ENCODE peak calls at places on chromosomes 11 and 22, in five cellular contexts. R is neural progenitor cell, E is endothelial cell of umbilical vein, Y is mammary epithelial cell, Z is fibroblast of lung. W is an unnamed sample.

GRCh38 chr11:119316017-119316728 is 757 bp downstream of the MCAM start:
- DNase-seq in Z (no peak), E (peak; percentile 42), Y (peak; percentile 45), R (peak; percentile 34), W (peak; percentile 43)

GRCh38 chr11:121152764-121153163 is 51.7 kb downstream of the TECTA start:
- DNase-seq in R (no peak), E (no peak), Y (no peak), Z (no peak), W (no peak)

GRCh38 chr11:69542314-69543168 is 61.1 kb downstream of the LINC01488 start:
- DNase-seq in Z (no peak), Y (no peak), E (no peak), R (no peak), W (peak; percentile 27)

GRCh38 chr11:126440276-126440675 is 84.8 kb downstream of the ST3GAL4 start:
- DNase-seq in Y (no peak), R (no peak), Z (no peak), E (no peak), W (no peak)

GRCh38 chr11:18368236-18368635 is 26.1 kb upstream of the LDHA start:
- DNase-seq in R (no peak), Y (peak; percentile 58), E (no peak), Z (no peak), W (peak; percentile 89)

GRCh38 chr22:21972806-21973205 is 9.8 kb downstream of the TOP3B start:
- DNase-seq in Z (no peak), Y (no peak), E (no peak), R (no peak), W (no peak)

GRCh38 chr11:69493931-69494821 is 12.7 kb downstream of the LINC01488 start:
- DNase-seq in Z (no peak), Y (no peak), E (peak; percentile 61), R (no peak), W (no peak)

GRCh38 chr11:71153005-71153395 is 99.4 kb downstream of the SHANK2 start:
- DNase-seq in R (no peak), E (no peak), Y (peak; percentile 75), Z (peak; percentile 9), W (peak; percentile 62)

GRCh38 chr11:16309226-16309625 is 47.1 kb downstream of the SOX6 start:
- DNase-seq in R (no peak), Y (no peak), Z (no peak), E (no peak), W (no peak)

GRCh38 chr11:62545437-62546243 is 966 bp downstream of the AHNAK start:
- DNase-seq in E (peak; percentile 88), Z (peak; percentile 93), Y (peak; percentile 88), R (peak; percentile 87), W (peak; percentile 91)

GRCh38 chr11:109984634-109985289 is 108.4 kb upstream of the ZC3H12C start:
- DNase-seq in E (no peak), Y (peak; percentile 70), R (no peak), Z (no peak), W (no peak)

GRCh38 chr11:69873166-69874077 is 54.2 kb upstream of the FGF3 start:
- DNase-seq in R (no peak), Y (no peak), Z (no peak), E (no peak), W (no peak)

GRCh38 chr22:41822289-41823057 is 10.4 kb upstream of the SREBF2 start:
- DNase-seq in R (peak; percentile 35), Y (peak; percentile 86), E (peak; percentile 65), Z (peak; percentile 69), W (peak; percentile 80)

GRCh38 chr11:123034587-123034986 is 27.3 kb downstream of the HSPA8 start:
- DNase-seq in R (no peak), Y (no peak), E (no peak), Z (no peak), W (no peak)

GRCh38 chr11:64759722-64760719 is at the start of gene PYGM:
- DNase-seq in Y (no peak), R (peak; percentile 90), E (no peak), Z (peak; percentile 60), W (no peak)

GRCh38 chr11:75874942-75875341 is 59.9 kb downstream of the UVRAG start:
- DNase-seq in Y (no peak), Z (no peak), R (no peak), E (no peak), W (no peak)

GRCh38 chr11:117316197-117316961 is at the start of gene BACE1:
- DNase-seq in R (peak; percentile 96), Z (peak; percentile 88), E (peak; percentile 82), Y (peak; percentile 77), W (peak; percentile 89)

GRCh38 chr11:134559617-134559992 is 147.6 kb upstream of the B3GAT1 start:
- DNase-seq in E (no peak), Y (no peak), Z (no peak), R (no peak), W (no peak)

GRCh38 chr11:77547863-77548551 is 41.7 kb upstream of the AQP11 start:
- DNase-seq in Z (peak; percentile 82), E (peak; percentile 58), Y (peak; percentile 47), R (peak; percentile 80), W (peak; percentile 86)

GRCh38 chr11:117315285-117316196 is 515 bp downstream of the BACE1 start:
- DNase-seq in Z (no peak), R (no peak), Y (no peak), E (peak; percentile 17), W (peak; percentile 51)

GRCh38 chr11:69249641-69250502 is 44.1 kb upstream of the MYEOV start:
- DNase-seq in E (no peak), Y (no peak), Z (peak; percentile 9), R (peak; percentile 66), W (peak; percentile 25)

GRCh38 chr11:118572914-118573550 is 823 bp downstream of the ARCN1 start:
- DNase-seq in R (peak; percentile 3), Y (peak; percentile 59), E (peak; percentile 79), Z (peak; percentile 33), W (peak; percentile 82)

GRCh38 chr11:101436511-101437142 is 147.2 kb downstream of the TRPC6 start:
- DNase-seq in Y (peak; percentile 14), R (peak; percentile 76), Z (peak; percentile 55), E (peak; percentile 10), W (peak; percentile 58)

GRCh38 chr11:103903621-103904323 is 132.7 kb upstream of the DDI1 start:
- DNase-seq in Z (no peak), Y (no peak), E (no peak), R (no peak), W (no peak)

GRCh38 chr11:116986521-116987105 is 111.6 kb downstream of the SIK3 start:
- DNase-seq in Z (peak; percentile 81), Y (peak; percentile 94), R (no peak), E (no peak), W (peak; percentile 94)

GRCh38 chr11:18495703-18496102 is 31.0 kb downstream of the TSG101 start:
- DNase-seq in Y (no peak), Z (no peak), R (no peak), E (no peak), W (no peak)

GRCh38 chr22:41910599-41911291 is 4.1 kb downstream of the SHISA8 start:
- DNase-seq in E (no peak), Z (no peak), R (peak; percentile 39), Y (no peak), W (peak; percentile 67)

GRCh38 chr11:121369366-121369765 is 76.8 kb downstream of the SC5D start:
- DNase-seq in E (no peak), R (no peak), Z (no peak), Y (no peak), W (no peak)

DNA sequence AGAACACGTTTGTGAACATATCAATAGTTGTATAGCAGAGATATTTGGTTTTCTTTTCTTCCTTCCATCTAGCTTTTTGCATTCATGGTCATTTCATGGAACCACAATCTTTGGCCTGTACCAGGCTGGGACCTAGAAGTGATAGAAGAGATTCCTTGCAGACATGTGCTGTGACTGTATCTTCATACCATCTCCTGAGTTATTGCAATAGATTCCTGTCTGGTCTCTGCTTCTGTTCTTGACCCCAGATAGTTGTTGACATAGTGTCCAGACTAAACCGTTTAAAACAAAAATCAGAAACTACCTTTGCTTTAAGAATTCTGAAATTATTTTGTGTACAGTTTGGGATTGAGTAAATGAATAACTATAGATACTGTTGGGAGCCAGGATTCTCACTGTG is 16.8 kb downstream of the PANX1 start:
- DNase-seq in Z (no peak), R (no peak), Y (no peak), E (no peak), W (no peak)
- H3K27ac ChIP-seq in Z (no peak overlapping the region), R (no peak overlapping the region), Y (no peak overlapping the region), E (no peak overlapping the region), W (no peak overlapping the region)

DNA sequence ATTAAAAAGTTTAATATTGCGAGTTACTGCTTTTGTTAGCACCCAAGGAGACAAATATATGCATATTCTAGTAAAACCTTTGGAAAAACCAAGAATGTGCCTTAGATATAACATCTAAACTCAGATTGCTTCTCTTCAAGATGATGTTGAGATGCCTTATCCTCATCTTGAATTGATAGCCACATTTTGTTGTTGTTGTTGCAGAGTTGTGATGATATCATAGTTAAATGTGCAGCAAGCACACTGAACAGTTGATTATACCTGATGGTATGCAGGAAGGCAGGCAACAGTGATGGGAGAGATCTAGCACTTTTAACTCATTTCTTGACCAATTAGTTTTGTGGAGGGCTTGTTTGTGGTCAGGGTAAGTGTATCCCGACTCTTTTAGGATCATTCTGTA is 48.0 kb downstream of the KDM2A start:
- DNase-seq in Z (no peak), Y (no peak), R (no peak), E (peak; percentile 8), W (peak; percentile 49)
- H3K79me2 ChIP-seq in Z (peaks cover 68% of the 10 kb centered on the region), Y (peaks cover 96% of the 10 kb centered on the region), R (peaks cover 97% of the 10 kb centered on the region), E (peaks cover 79% of the 10 kb centered on the region), W (peaks cover 96% of the 10 kb centered on the region)

GRCh38 chr22:45442120-45442519 is 28.6 kb downstream of the RIBC2 start:
- DNase-seq in Y (no peak), Z (no peak), R (peak; percentile 28), E (no peak), W (no peak)
- H2AFZ ChIP-seq in Y (no peak overlapping the region), Z (no peak overlapping the region), R (no peak overlapping the region), E (no peak overlapping the region), W (no peak overlapping the region)

GRCh38 chr22:43425976-43426785 is 14.4 kb downstream of the MPPED1 start:
- DNase-seq in Y (no peak), E (no peak), R (no peak), Z (no peak), W (no peak)

GRCh38 chr22:43426816-43427215 is 15.0 kb downstream of the MPPED1 start:
- DNase-seq in R (peak; percentile 37), E (no peak), Z (no peak), Y (no peak), W (no peak)

GRCh38 chr22:43424201-43424600 is 12.4 kb downstream of the MPPED1 start:
- DNase-seq in Y (no peak), R (no peak), Z (no peak), E (no peak), W (no peak)

GRCh38 chr22:43423046-43423445 is 11.2 kb downstream of the MPPED1 start:
- DNase-seq in Y (no peak), E (no peak), R (no peak), Z (no peak), W (no peak)

DNA sequence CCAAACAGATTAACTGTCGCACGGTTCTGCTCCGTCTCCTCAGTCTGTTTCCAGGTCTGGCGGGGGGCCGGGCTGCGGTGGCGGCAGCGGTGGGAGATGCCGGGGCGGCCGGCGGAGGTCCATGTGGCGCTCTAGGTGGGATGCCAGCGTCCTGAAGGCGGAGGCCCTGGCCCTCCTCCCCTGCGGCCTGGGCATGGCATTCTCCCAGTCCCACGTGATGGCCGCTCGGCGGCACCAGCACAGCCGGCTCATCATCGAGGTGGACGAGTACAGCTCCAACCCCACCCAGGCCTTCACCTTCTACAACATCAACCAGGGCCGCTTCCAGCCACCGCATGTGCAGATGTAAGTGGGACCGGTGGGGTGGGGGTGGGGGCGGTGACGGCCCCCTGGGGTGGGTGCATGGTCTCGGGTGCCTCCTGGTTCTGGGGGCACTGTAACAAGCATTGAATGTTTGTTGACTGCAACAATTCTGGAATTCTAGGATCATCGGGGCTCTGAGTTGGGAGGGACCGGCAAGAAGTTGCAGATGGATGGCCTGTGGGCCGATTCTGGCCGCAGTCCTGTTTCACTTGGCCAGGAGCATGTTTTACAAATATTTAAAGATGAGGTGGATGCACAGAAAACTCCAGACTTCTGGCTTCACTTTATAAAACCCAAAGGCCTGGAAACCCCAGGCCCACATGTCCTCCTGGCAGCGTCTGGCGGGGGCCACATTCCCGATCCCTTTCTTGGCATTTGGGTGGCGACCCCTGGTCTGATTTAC is 13.2 kb downstream of the MPPED1 start:
- DNase-seq in E (no peak), Y (no peak), Z (no peak), R (no peak), W (no peak)
- H3K27ac ChIP-seq in E (no peak overlapping the region), Y (no peak overlapping the region), Z (no peak overlapping the region), R (no peak overlapping the region), W (no peak overlapping the region)

W was measured in GM23248.